ENCODE peak calls at places on chromosomes 5 and 9, in four cellular contexts. D is endothelial cell, X is brain microvascular endothelial cell, G is GM12865. C is an unnamed sample.

GRCh38 chr5:15286659-15287058 is 213.3 kb upstream of the FBXL7 start:
- DNase-seq in D (no peak), X (no peak), G (no peak), C (no peak)

GRCh38 chr5:52607425-52607824 is 180.3 kb upstream of the ITGA1 start:
- DNase-seq in G (no peak), D (no peak), X (no peak), C (no peak)

GRCh38 chr5:148474025-148474511 is 90.3 kb downstream of the FBXO38 start:
- DNase-seq in D (no peak), X (peak; percentile 33), G (no peak), C (no peak)

GRCh38 chr5:127351418-127351817 is 60.8 kb downstream of the MEGF10 start:
- DNase-seq in X (peak; percentile 18), G (no peak), D (no peak), C (no peak)

GRCh38 chr5:78541058-78541624 is 107.4 kb downstream of the LHFPL2 start:
- DNase-seq in G (no peak), D (no peak), X (no peak), C (no peak)

GRCh38 chr9:129596541-129597328 is 24.2 kb downstream of the C9orf50 start:
- DNase-seq in D (no peak), X (peak; percentile 55), G (no peak), C (no peak)

GRCh38 chr9:124309665-124310064 is 51.9 kb downstream of the NEK6 start:
- DNase-seq in D (no peak), G (no peak), X (peak; percentile 99), C (no peak)

GRCh38 chr9:89889865-89890264 is 285.1 kb downstream of the GADD45G start:
- DNase-seq in X (no peak), D (no peak), G (no peak), C (no peak)

GRCh38 chr5:79793304-79793703 is 103.7 kb downstream of the CMYA5 start:
- DNase-seq in G (no peak), D (no peak), X (no peak), C (no peak)

GRCh38 chr5:164672931-164673694 is 1167.7 kb downstream of the MAT2B start:
- DNase-seq in X (no peak), D (no peak), G (no peak), C (no peak)

GRCh38 chr9:33329117-33329563 is 38.8 kb downstream of the NFX1 start:
- DNase-seq in X (peak; percentile 85), G (no peak), D (no peak), C (no peak)

GRCh38 chr5:153885166-153885565 is 153.5 kb downstream of the FAM114A2 start:
- DNase-seq in G (no peak), D (no peak), X (no peak), C (no peak)

GRCh38 chr5:119829341-119829740 is 200.0 kb downstream of the FAM170A start:
- DNase-seq in X (no peak), G (no peak), D (no peak), C (no peak)

GRCh38 chr9:88726803-88727202 is 191.8 kb downstream of the NXNL2 start:
- DNase-seq in D (no peak), X (no peak), G (no peak), C (no peak)
- TF ChIP-seq CTCF in D (no peak), X (no peak), G (no peak), C (no peak)

DNA sequence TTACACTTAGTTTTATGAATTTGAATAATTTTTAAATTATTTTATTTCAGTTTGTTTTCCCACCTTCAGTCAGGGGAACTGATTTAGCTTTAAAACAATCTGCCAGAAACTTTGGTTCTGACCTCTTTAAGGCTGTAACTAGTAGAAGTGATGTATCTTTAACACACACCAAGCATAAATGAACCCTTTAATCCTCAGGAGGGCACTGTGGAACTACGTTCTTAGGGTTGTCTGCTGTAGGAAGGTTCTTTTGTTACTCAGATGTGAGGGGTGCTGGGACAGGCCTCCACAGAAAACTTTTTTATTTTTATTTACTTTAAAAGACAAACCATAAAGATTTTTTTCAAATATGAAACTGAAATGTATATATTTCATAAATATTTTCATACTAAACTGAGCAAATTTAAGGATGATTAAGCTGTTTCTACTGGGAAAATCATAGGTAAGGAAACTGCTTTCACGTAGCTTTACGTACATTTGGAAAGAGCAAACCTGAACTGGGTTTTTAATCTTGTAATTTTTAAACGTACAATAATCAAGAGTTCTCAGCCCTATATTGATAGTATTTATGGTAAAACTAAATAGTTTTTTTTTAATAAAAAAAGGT is 5.3 kb downstream of the KLF4 start:
- DNase-seq in G (peak; percentile 71), D (peak; percentile 33), X (peak; percentile 71), C (no peak)
- TF ChIP-seq CTCF in G (peak; percentile 35), D (no peak), X (peak; percentile 64), C (no peak)

DNA sequence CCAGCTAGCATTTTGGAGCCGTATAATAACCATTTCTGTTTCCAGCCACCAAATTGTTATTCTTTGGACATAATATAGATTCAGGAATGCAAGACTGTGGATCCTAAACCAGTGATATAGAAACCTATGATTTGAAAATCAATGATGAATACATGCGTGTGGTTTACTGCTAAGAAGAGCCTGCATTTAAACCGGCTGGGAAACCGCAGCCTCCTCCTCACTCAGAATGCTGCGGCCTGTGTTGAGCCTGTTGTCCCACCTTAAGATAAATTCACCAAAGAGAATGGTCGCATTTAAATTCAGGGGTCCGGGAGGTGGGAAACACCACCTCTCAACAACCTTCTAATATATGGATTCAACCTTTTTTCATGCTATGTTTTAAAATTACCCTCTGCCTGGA is 148.0 kb downstream of the MEF2C start:
- DNase-seq in D (no peak), G (peak; percentile 82), X (no peak), C (no peak)
- TF ChIP-seq CTCF in D (no peak), G (no peak), X (no peak), C (no peak)

GRCh38 chr9:88722753-88723152 is 187.8 kb downstream of the NXNL2 start:
- DNase-seq in G (no peak), X (no peak), D (no peak), C (no peak)
- TF ChIP-seq CTCF in G (no peak), X (peak; percentile 73), D (peak; percentile 44), C (no peak)

GRCh38 chr5:174455301-174455700 is 269.1 kb upstream of the MSX2 start:
- DNase-seq in D (no peak), G (no peak), X (no peak), C (no peak)

GRCh38 chr5:174457141-174457678 is 267.2 kb upstream of the MSX2 start:
- DNase-seq in G (no peak), D (no peak), X (no peak), C (no peak)

GRCh38 chr5:174454464-174454863 is 269.9 kb upstream of the MSX2 start:
- DNase-seq in D (no peak), G (no peak), X (no peak), C (peak; percentile 17)

GRCh38 chr5:174454890-174455289 is 269.5 kb upstream of the MSX2 start:
- DNase-seq in X (no peak), G (no peak), D (no peak), C (no peak)

GRCh38 chr5:174453690-174454089 is 270.7 kb upstream of the MSX2 start:
- DNase-seq in D (no peak), X (no peak), G (no peak), C (no peak)
- TF ChIP-seq CTCF in D (no peak), X (no peak), G (no peak), C (no peak)

GRCh38 chr5:181187500-181188213 is 17.3 kb downstream of the TRIM7 start:
- DNase-seq in G (peak; percentile 88), X (peak; percentile 83), D (peak; percentile 77), C (peak; percentile 86)
- TF ChIP-seq CTCF in G (peak; percentile 23), X (peak; percentile 57), D (no peak), C (no peak)

GRCh38 chr9:72718503-72718902 is 197.1 kb downstream of the TMC1 start:
- DNase-seq in X (no peak), D (no peak), G (peak; percentile 16), C (peak; percentile 9)
- TF ChIP-seq CTCF in X (no peak), D (no peak), G (no peak), C (no peak)

GRCh38 chr5:43623048-43623447 is 20.1 kb downstream of the NNT start:
- DNase-seq in G (no peak), X (no peak), D (no peak), C (no peak)

GRCh38 chr5:43631182-43631910 is 28.4 kb downstream of the NNT start:
- DNase-seq in G (peak; percentile 58), X (peak; percentile 80), D (peak; percentile 54), C (peak; percentile 43)

DNA sequence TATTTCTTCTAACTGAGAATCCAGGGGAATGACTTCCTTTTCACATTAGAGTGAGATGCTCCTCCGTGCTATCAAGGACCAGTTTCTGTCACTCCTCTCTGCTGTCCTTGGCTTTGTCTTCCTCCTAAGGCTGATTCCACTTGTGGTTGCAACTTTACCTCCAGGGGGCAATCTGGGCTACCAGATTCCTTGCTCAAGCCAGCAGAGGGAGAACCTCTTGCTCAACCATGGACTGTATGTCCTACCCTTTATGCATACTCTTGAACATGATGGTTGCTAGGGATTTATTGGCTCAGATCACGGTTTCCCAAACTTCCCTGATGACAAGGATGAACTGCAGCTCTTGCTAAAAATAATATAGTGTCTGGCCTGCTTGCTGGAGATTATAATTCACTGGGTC is 24.0 kb downstream of the NNT start:
- DNase-seq in D (peak; percentile 59), X (peak; percentile 62), G (peak; percentile 18), C (peak; percentile 6)
- TF ChIP-seq CTCF in D (peak; percentile 46), X (peak; percentile 91), G (no peak), C (no peak)

GRCh38 chr9:2367970-2368369 is 253.6 kb upstream of the VLDLR start:
- DNase-seq in X (no peak), G (peak; percentile 10), D (no peak), C (no peak)
- TF ChIP-seq CTCF in X (no peak), G (peak; percentile 11), D (no peak), C (no peak)

GRCh38 chr5:13660072-13660471 is 284.4 kb downstream of the DNAH5 start:
- DNase-seq in X (no peak), G (no peak), D (no peak), C (no peak)
- TF ChIP-seq CTCF in X (peak; percentile 36), G (no peak), D (no peak), C (no peak)